ENCODE peak calls at places on chromosomes 12 and 14, in seven cellular contexts. F is AG04449, D is astrocyte of the cerebellum, G is cardiac fibroblast, C is BJ, K is left lung, H is right lobe of liver. L is an unnamed sample.

GRCh38 chr12:44876554-44877275 is 600 bp upstream of the NELL2 start:
- DNase-seq in F (no peak), D (no peak), G (peak; percentile 19), C (no peak), K (peak; percentile 79), H (peak; percentile 38), L (no peak)

GRCh38 chr12:124174949-124175348 is 119.9 kb upstream of the RFLNA start:
- DNase-seq in F (no peak), D (no peak), G (no peak), C (peak; percentile 35), K (no peak), H (no peak), L (no peak)

GRCh38 chr14:100246809-100247428 is 8.0 kb downstream of the YY1 start:
- DNase-seq in F (no peak), D (no peak), G (peak; percentile 55), C (no peak), K (no peak), H (no peak), L (no peak)

GRCh38 chr12:53160673-53161072 is 19.8 kb upstream of the ZNF740 start:
- DNase-seq in F (no peak), D (no peak), G (no peak), C (no peak), K (no peak), H (no peak), L (no peak)

GRCh38 chr14:93961610-93962009 is 14.8 kb downstream of the ASB2 start:
- DNase-seq in F (no peak), D (no peak), G (no peak), C (no peak), K (no peak), H (no peak), L (no peak)

GRCh38 chr12:130925616-130926015 is 28.1 kb upstream of the ADGRD1 start:
- DNase-seq in F (no peak), D (no peak), G (peak; percentile 49), C (no peak), K (no peak), H (no peak), L (no peak)

GRCh38 chr12:92971869-92972524 is 42.9 kb upstream of the EEA1 start:
- DNase-seq in F (peak; percentile 28), D (peak; percentile 49), G (peak; percentile 94), C (peak; percentile 57), K (no peak), H (no peak), L (peak; percentile 48)

GRCh38 chr12:124497039-124497438 is 70.4 kb downstream of the NCOR2 start:
- DNase-seq in F (no peak), D (no peak), G (peak; percentile 82), C (no peak), K (no peak), H (no peak), L (no peak)

GRCh38 chr12:95922231-95922630 is 20.2 kb downstream of the CCDC38 start:
- DNase-seq in F (no peak), D (no peak), G (peak; percentile 91), C (no peak), K (no peak), H (no peak), L (no peak)

GRCh38 chr12:4271433-4272013 is 2.0 kb upstream of the CCND2 start:
- DNase-seq in F (no peak), D (no peak), G (no peak), C (no peak), K (no peak), H (no peak), L (no peak)

GRCh38 chr12:105451798-105452197 is 121.3 kb downstream of the C12orf75 start:
- DNase-seq in F (no peak), D (no peak), G (no peak), C (no peak), K (no peak), H (no peak), L (no peak)

GRCh38 chr12:79174656-79175055 is 310.1 kb downstream of the SYT1 start:
- DNase-seq in F (no peak), D (peak; percentile 63), G (peak; percentile 83), C (peak; percentile 9), K (no peak), H (no peak), L (peak; percentile 61)

GRCh38 chr14:38217538-38217937 is 9.8 kb downstream of the SSTR1 start:
- DNase-seq in F (no peak), D (no peak), G (no peak), C (no peak), K (no peak), H (no peak), L (no peak)

GRCh38 chr14:104444159-104445030 is 135.2 kb upstream of the C14orf180 start:
- DNase-seq in F (no peak), D (no peak), G (no peak), C (no peak), K (no peak), H (no peak), L (no peak)

GRCh38 chr14:73741386-73741875 is 27.2 kb upstream of the PNMA1 start:
- DNase-seq in F (no peak), D (no peak), G (peak; percentile 63), C (no peak), K (peak; percentile 93), H (peak; percentile 78), L (no peak)

GRCh38 chr12:48969847-48970701 is 1.5 kb downstream of the WNT10B start:
- DNase-seq in F (no peak), D (no peak), G (no peak), C (no peak), K (peak; percentile 79), H (no peak), L (no peak)

GRCh38 chr12:2013527-2014223 is 9.4 kb upstream of the DCP1B start:
- DNase-seq in F (no peak), D (no peak), G (no peak), C (no peak), K (no peak), H (peak; percentile 48), L (no peak)

GRCh38 chr14:26525057-26525456 is 72.8 kb downstream of the NOVA1 start:
- DNase-seq in F (no peak), D (no peak), G (no peak), C (no peak), K (no peak), H (no peak), L (no peak)

GRCh38 chr14:65864549-65864948 is 452.0 kb downstream of the FUT8 start:
- DNase-seq in F (no peak), D (no peak), G (no peak), C (no peak), K (no peak), H (no peak), L (no peak)

GRCh38 chr12:107641154-107641553 is 44.4 kb upstream of the PWP1 start:
- DNase-seq in F (no peak), D (no peak), G (no peak), C (no peak), K (no peak), H (no peak), L (no peak)
- TF ChIP-seq CTCF in F (no peak), D (no peak), G (no peak), C (no peak), K (no peak), H (no peak), L (no peak)

DNA sequence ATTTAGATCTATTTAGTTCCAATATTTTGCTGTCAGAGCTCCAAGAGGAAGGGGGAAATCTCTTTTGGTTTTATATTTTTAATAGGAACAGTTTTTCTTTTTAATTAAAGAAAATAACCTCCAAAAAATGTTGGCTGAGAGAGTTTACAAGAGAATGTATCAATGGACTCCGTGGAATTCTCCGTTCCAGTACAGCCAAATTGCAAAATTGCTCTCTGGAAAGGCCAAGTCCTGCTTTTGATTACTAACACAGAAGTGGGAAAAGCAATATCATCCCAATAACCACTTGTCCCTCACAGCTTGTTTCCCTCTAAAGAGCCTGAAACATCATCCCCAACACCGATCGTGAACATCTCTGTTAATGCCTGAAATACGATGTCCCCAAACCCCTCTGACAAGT is 36.9 kb downstream of the TBX5 start:
- DNase-seq in F (no peak), D (no peak), G (no peak), C (no peak), K (no peak), H (no peak), L (peak; percentile 10)
- H3K4me3 ChIP-seq in F (no peak overlapping the region), D (no peak overlapping the region), G (no peak overlapping the region), C (no peak overlapping the region), K (no peak overlapping the region), H (no peak overlapping the region), L (no peak overlapping the region)

GRCh38 chr12:104059963-104060362 is 4.4 kb upstream of the HCFC2 start:
- DNase-seq in F (no peak), D (no peak), G (no peak), C (no peak), K (no peak), H (no peak), L (no peak)

GRCh38 chr12:104060791-104061190 is 3.5 kb upstream of the HCFC2 start:
- DNase-seq in F (no peak), D (no peak), G (no peak), C (no peak), K (no peak), H (no peak), L (no peak)

GRCh38 chr12:104063712-104064030 is 660 bp upstream of the HCFC2 start:
- DNase-seq in F (no peak), D (no peak), G (peak; percentile 52), C (no peak), K (no peak), H (no peak), L (no peak)

GRCh38 chr12:104064842-104065441 is 611 bp downstream of the HCFC2 start:
- DNase-seq in F (no peak), D (no peak), G (peak; percentile 24), C (no peak), K (peak; percentile 73), H (peak; percentile 43), L (no peak)

GRCh38 chr12:104064031-104064841 is at the start of gene HCFC2:
- DNase-seq in F (no peak), D (no peak), G (peak; percentile 89), C (peak; percentile 38), K (peak; percentile 99), H (peak; percentile 94), L (peak; percentile 52)
- TF ChIP-seq CTCF in F (no peak), D (no peak), G (no peak), C (no peak), K (no peak), H (no peak), L (no peak)

GRCh38 chr12:100266802-100267602 is at the start of the genes DEPDC4 and SCYL2:
- DNase-seq in F (peak; percentile 86), D (peak; percentile 95), G (peak; percentile 99), C (peak; percentile 88), K (peak; percentile 98), H (peak; percentile 97), L (peak; percentile 91)

GRCh38 chr12:100267603-100268281 is 765 bp downstream of the SCYL2 start:
- DNase-seq in F (no peak), D (no peak), G (peak; percentile 52), C (peak; percentile 7), K (no peak), H (no peak), L (no peak)

GRCh38 chr12:100266163-100266801 is 597 bp downstream of the DEPDC4 start:
- DNase-seq in F (no peak), D (no peak), G (no peak), C (no peak), K (no peak), H (no peak), L (no peak)

GRCh38 chr12:100263131-100263530 is 3.7 kb downstream of the DEPDC4 start:
- DNase-seq in F (no peak), D (no peak), G (no peak), C (no peak), K (no peak), H (no peak), L (no peak)

DNA sequence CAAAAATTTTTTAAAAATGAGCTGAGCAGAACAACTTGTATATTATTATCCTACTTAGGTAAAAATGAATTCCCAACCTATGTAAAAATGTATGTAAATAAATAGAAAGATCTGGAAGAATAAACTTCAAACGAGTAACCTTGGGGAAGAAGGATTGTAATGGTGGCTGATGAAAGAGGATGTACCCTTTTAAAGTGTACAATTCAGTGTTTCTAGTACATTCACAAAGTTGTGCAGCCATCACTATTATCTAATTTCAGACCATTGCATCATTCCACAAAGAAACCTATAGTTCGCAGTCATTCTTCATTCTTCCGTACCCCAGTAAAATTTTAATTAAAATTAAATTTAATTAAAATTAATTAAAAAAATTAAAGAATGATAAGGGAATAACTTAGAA is 1.1 kb downstream of the DEPDC4 start:
- DNase-seq in F (no peak), D (no peak), G (no peak), C (no peak), K (no peak), H (no peak), L (no peak)
- H3K4me3 ChIP-seq in F (no peak overlapping the region), D (no peak overlapping the region), G (no peak overlapping the region), C (no peak overlapping the region), K (peak overlapping the region; percentile 95), H (no peak overlapping the region), L (no peak overlapping the region)